ENCODE peak calls at places on chromosomes 16 and 17, in five cellular contexts. One of them, this sample, is unnamed.

GRCh38 chr17:31493656-31494155 is 102.2 kb downstream of the RAB11FIP4 start:
- DNase-seq in BE2C: no peak
- DNase-seq in PC-9: no peak
- DNase-seq in nephron progenitor cell: no peak
- DNase-seq in H9: no peak
- DNase-seq in this sample: peak

GRCh38 chr17:80678621-80679020 is 134.0 kb downstream of the RPTOR start:
- DNase-seq in BE2C: peak
- DNase-seq in H9: peak
- DNase-seq in PC-9: peak
- DNase-seq in nephron progenitor cell: peak
- DNase-seq in this sample: peak

GRCh38 chr16:30649725-30650368 is 913 bp upstream of the PRR14 start:
- DNase-seq in H9: no peak
- DNase-seq in nephron progenitor cell: no peak
- DNase-seq in BE2C: no peak
- DNase-seq in PC-9: no peak
- DNase-seq in this sample: peak

GRCh38 chr17:76565728-76566612 is 19.7 kb downstream of the ST6GALNAC2 start:
- DNase-seq in nephron progenitor cell: no peak
- DNase-seq in PC-9: no peak
- DNase-seq in BE2C: no peak
- DNase-seq in H9: peak
- DNase-seq in this sample: no peak

GRCh38 chr16:79647586-79647985 is 47.0 kb upstream of the MAF start:
- DNase-seq in H9: no peak
- DNase-seq in BE2C: no peak
- DNase-seq in nephron progenitor cell: no peak
- DNase-seq in PC-9: no peak
- DNase-seq in this sample: no peak

GRCh38 chr17:64081802-64082799 is 47.8 kb downstream of the ERN1 start:
- DNase-seq in H9: no peak
- DNase-seq in BE2C: peak
- DNase-seq in PC-9: peak
- DNase-seq in nephron progenitor cell: no peak
- DNase-seq in this sample: peak

GRCh38 chr17:27878776-27879562 is 14.2 kb downstream of the LYRM9 start:
- DNase-seq in PC-9: no peak
- DNase-seq in nephron progenitor cell: no peak
- DNase-seq in H9: no peak
- DNase-seq in BE2C: peak
- DNase-seq in this sample: peak

GRCh38 chr17:55394357-55395021 is 27.1 kb downstream of the MMD start:
- DNase-seq in H9: no peak
- DNase-seq in BE2C: no peak
- DNase-seq in nephron progenitor cell: no peak
- DNase-seq in PC-9: no peak
- DNase-seq in this sample: no peak

GRCh38 chr16:74774223-74775139 is at the start of gene FA2H:
- DNase-seq in PC-9: peak
- DNase-seq in BE2C: peak
- DNase-seq in nephron progenitor cell: peak
- DNase-seq in H9: peak
- DNase-seq in this sample: peak

GRCh38 chr17:65389956-65390355 is 171.5 kb downstream of the AXIN2 start:
- DNase-seq in BE2C: no peak
- DNase-seq in nephron progenitor cell: no peak
- DNase-seq in PC-9: no peak
- DNase-seq in H9: no peak
- DNase-seq in this sample: no peak

GRCh38 chr16:70770968-70771552 is 29.9 kb downstream of the VAC14 start:
- DNase-seq in H9: peak
- DNase-seq in BE2C: peak
- DNase-seq in PC-9: peak
- DNase-seq in nephron progenitor cell: peak
- DNase-seq in this sample: peak

GRCh38 chr17:27319536-27320221 is 25.8 kb downstream of the WSB1 start:
- DNase-seq in PC-9: peak
- DNase-seq in BE2C: peak
- DNase-seq in H9: peak
- DNase-seq in nephron progenitor cell: no peak
- DNase-seq in this sample: no peak

GRCh38 chr16:88309905-88310259 is 72.9 kb upstream of the ZNF469 start:
- DNase-seq in BE2C: no peak
- DNase-seq in H9: no peak
- DNase-seq in PC-9: no peak
- DNase-seq in nephron progenitor cell: no peak
- DNase-seq in this sample: no peak
- TF ChIP-seq CTCF in BE2C: peak
- TF ChIP-seq CTCF in H9: peak
- TF ChIP-seq CTCF in PC-9: peak
- TF ChIP-seq CTCF in nephron progenitor cell: no peak
- TF ChIP-seq CTCF in this sample: no peak

DNA sequence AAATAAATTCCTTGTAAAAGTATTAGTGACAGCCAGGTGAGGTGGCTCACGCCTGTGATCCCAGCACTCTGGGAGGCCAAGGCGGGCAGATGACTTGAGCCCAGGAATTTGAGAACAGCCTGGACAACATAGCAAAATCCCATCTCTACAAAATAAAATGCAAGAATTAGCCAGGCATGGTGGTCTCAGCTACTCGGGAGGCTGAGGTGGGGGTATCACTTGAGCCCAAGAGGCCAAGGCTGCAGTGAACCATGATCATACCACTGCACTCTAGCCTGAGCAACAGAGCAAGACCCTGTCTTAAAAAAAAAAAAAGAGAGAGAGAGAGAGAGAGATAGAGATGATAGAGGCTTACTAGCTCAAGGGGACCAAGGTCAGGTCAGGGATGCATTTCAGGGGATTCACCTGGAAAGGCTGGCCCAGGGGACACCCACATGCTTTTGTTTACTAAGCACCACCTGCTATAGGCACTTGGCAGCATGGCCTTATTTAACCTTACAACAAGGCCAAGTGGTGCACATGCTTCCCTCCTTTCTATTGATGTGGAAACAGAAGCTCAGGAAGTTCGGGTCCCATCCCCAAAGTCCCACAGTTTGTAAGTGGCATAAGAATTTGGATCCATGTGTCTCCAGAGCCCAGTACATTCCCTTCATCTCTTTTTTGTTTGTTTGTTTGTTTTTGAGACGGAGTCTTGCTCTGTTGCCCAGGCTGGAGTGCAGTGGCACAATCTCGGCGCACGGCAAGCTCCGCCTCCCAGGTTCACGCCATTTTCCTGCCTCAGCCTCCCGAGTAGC is 12.4 kb upstream of the SRCIN1 start:
- DNase-seq in nephron progenitor cell: no peak
- DNase-seq in BE2C: no peak
- DNase-seq in H9: peak
- DNase-seq in PC-9: no peak
- DNase-seq in this sample: no peak
- TF ChIP-seq CTCF in nephron progenitor cell: no peak
- TF ChIP-seq CTCF in BE2C: no peak
- TF ChIP-seq CTCF in H9: no peak
- TF ChIP-seq CTCF in PC-9: no peak
- TF ChIP-seq CTCF in this sample: no peak

GRCh38 chr16:14186007-14186953 is 115.2 kb downstream of the MRTFB start:
- DNase-seq in PC-9: no peak
- DNase-seq in H9: peak
- DNase-seq in nephron progenitor cell: peak
- DNase-seq in BE2C: peak
- DNase-seq in this sample: peak
- TF ChIP-seq CTCF in PC-9: peak
- TF ChIP-seq CTCF in H9: peak
- TF ChIP-seq CTCF in nephron progenitor cell: peak
- TF ChIP-seq CTCF in BE2C: peak
- TF ChIP-seq CTCF in this sample: no peak

GRCh38 chr16:1338119-1338730 is 4.8 kb downstream of the BAIAP3 start:
- DNase-seq in H9: peak
- DNase-seq in PC-9: no peak
- DNase-seq in nephron progenitor cell: peak
- DNase-seq in BE2C: peak
- DNase-seq in this sample: peak
- TF ChIP-seq CTCF in H9: peak
- TF ChIP-seq CTCF in PC-9: peak
- TF ChIP-seq CTCF in nephron progenitor cell: peak
- TF ChIP-seq CTCF in BE2C: peak
- TF ChIP-seq CTCF in this sample: peak